ENCODE peak calls at places on chromosomes 7 and 10, in six cellular contexts. P is T-cell; V is CD8-positive, alpha-beta memory T cell; L is OCI-M1; E is effector memory CD8-positive, alpha-beta T cell; O is NCI-H226. A is an unnamed sample.
A peak's percentile ranks its signal among the peaks of the same experiment; 100 is the strongest.

GRCh38 chr10:5183923-5184322 is 1.0 kb downstream of the AKR1C8 start:
- DNase-seq in O (no peak), E (no peak), V (no peak), P (no peak), L (no peak), A (no peak)

GRCh38 chr7:142391191-142391992 is 133.5 kb upstream of the PRSS58 start:
- DNase-seq in L (peak; percentile 41), E (peak; percentile 22), P (peak; percentile 20), O (no peak), V (peak; percentile 40), A (no peak)

GRCh38 chr7:8216291-8216690 is 45.7 kb downstream of the ICA1 start:
- DNase-seq in V (no peak), L (no peak), O (no peak), E (no peak), P (no peak), A (no peak)

GRCh38 chr10:36464291-36464690 is 661.1 kb upstream of the ANKRD30A start:
- DNase-seq in E (no peak), V (no peak), O (no peak), L (no peak), P (no peak), A (no peak)

GRCh38 chr10:32084484-32084883 is 28.3 kb upstream of the KIF5B start:
- DNase-seq in E (no peak), V (no peak), O (no peak), P (no peak), L (no peak), A (no peak)

GRCh38 chr10:77138541-77138940 is 499.1 kb downstream of the KCNMA1 start:
- DNase-seq in O (no peak), L (no peak), P (no peak), V (no peak), E (no peak), A (no peak)

GRCh38 chr10:114962441-114962840 is 24.4 kb downstream of the TRUB1 start:
- DNase-seq in L (no peak), V (no peak), P (no peak), E (no peak), O (no peak), A (no peak)

GRCh38 chr10:95451568-95452524 is 109.3 kb downstream of the SORBS1 start:
- DNase-seq in E (no peak), V (no peak), L (no peak), P (no peak), O (no peak), A (no peak)

GRCh38 chr10:79277579-79277978 is 69.7 kb upstream of the PPIF start:
- DNase-seq in E (no peak), O (no peak), L (no peak), V (no peak), P (no peak), A (no peak)

GRCh38 chr7:87505557-87506242 is 30.2 kb upstream of the ABCB4 start:
- DNase-seq in O (no peak), L (no peak), P (no peak), E (no peak), V (no peak), A (no peak)

GRCh38 chr10:107031981-107032699 is 132.4 kb downstream of the SORCS1 start:
- DNase-seq in E (no peak), L (peak; percentile 86), O (no peak), V (no peak), P (no peak), A (no peak)

GRCh38 chr7:129225206-129225930 is 538 bp downstream of the AHCYL2 start:
- DNase-seq in E (peak; percentile 42), P (no peak), O (peak; percentile 3), L (peak; percentile 62), V (no peak), A (peak; percentile 50)

GRCh38 chr10:128295003-128295402 is 168.8 kb upstream of the MKI67 start:
- DNase-seq in V (no peak), P (no peak), L (no peak), O (no peak), E (no peak), A (no peak)

GRCh38 chr7:30682131-30683083 is at the start of gene CRHR2:
- DNase-seq in E (peak; percentile 4), L (no peak), O (no peak), V (peak; percentile 50), P (peak; percentile 26), A (no peak)

GRCh38 chr7:131294553-131294952 is 33.1 kb upstream of the MKLN1 start:
- DNase-seq in E (no peak), V (no peak), P (no peak), O (no peak), L (no peak), A (no peak)

GRCh38 chr10:7333995-7334964 is 76.6 kb downstream of the SFMBT2 start:
- DNase-seq in E (no peak), O (no peak), P (no peak), V (no peak), L (no peak), A (no peak)

GRCh38 chr10:72800000-72800740 is 93.4 kb upstream of the OIT3 start:
- DNase-seq in P (no peak), E (no peak), L (peak; percentile 54), V (no peak), O (peak; percentile 46), A (no peak)

GRCh38 chr10:79178614-79179403 is 110.0 kb downstream of the ZMIZ1 start:
- DNase-seq in V (no peak), E (no peak), O (peak; percentile 90), P (no peak), L (peak; percentile 99), A (no peak)

GRCh38 chr7:36182854-36183604 is 30.0 kb downstream of the EEPD1 start:
- DNase-seq in V (no peak), O (no peak), L (no peak), P (no peak), E (no peak), A (no peak)

GRCh38 chr10:46544989-46545791 is 11.3 kb downstream of the GPRIN2 start:
- DNase-seq in L (peak; percentile 60), E (no peak), V (no peak), O (peak; percentile 50), P (no peak), A (no peak)

GRCh38 chr7:46444266-46444665 is 523.2 kb upstream of the IGFBP3 start:
- DNase-seq in O (no peak), V (no peak), P (no peak), E (no peak), L (no peak), A (no peak)